ENCODE peak calls at places on chromosomes 6 and 20, in ten cellular contexts. G is tibial artery, W is PC-3, M is ascending aorta, Q is cardiac muscle cell, N is fibroblast of mammary gland, K is A549, J is GM06990, L is AG04449, C is foreskin fibroblast. Z is an unnamed sample.

GRCh38 chr6:56594699-56595098 is 48.0 kb downstream of the DST start:
- DNase-seq in M (no peak), Q (no peak), L (no peak), K (no peak), C (no peak), J (peak), G (no peak), N (no peak), W (no peak), Z (no peak)

GRCh38 chr6:35014786-35015185 is 125.7 kb downstream of the ANKS1A start:
- DNase-seq in G (no peak), Q (peak), W (peak), L (no peak), K (no peak), C (peak), N (peak), J (no peak), M (no peak), Z (peak)

GRCh38 chr6:159633196-159633595 is 59.8 kb downstream of the SOD2 start:
- DNase-seq in Q (peak), W (peak), C (peak), L (no peak), M (no peak), J (no peak), K (peak), G (no peak), N (peak), Z (peak)

GRCh38 chr6:11584264-11584663 is 46.7 kb downstream of the TMEM170B start:
- DNase-seq in J (no peak), G (no peak), N (no peak), L (no peak), W (no peak), C (peak), M (no peak), Q (no peak), K (no peak), Z (peak)

GRCh38 chr20:3706774-3707507 is 5.5 kb downstream of the SIGLEC1 start:
- DNase-seq in M (peak), C (peak), Q (no peak), N (peak), L (no peak), G (peak), K (no peak), J (no peak), W (peak), Z (no peak)

GRCh38 chr20:23255658-23256385 is 94.8 kb upstream of the NXT1 start:
- DNase-seq in L (no peak), J (no peak), G (no peak), W (no peak), C (peak), Q (peak), N (no peak), K (no peak), M (no peak), Z (peak)

GRCh38 chr20:61737346-61737745 is 328.3 kb downstream of the TAF4 start:
- DNase-seq in J (no peak), Q (no peak), C (no peak), W (no peak), K (no peak), M (no peak), G (no peak), N (no peak), L (no peak), Z (no peak)

GRCh38 chr6:149935246-149935645 is 6.6 kb upstream of the ULBP2 start:
- DNase-seq in Q (no peak), M (no peak), G (no peak), N (peak), C (peak), W (peak), L (no peak), K (no peak), J (no peak), Z (no peak)

GRCh38 chr6:56475736-56476457 is 166.8 kb downstream of the DST start:
- DNase-seq in K (no peak), M (no peak), G (no peak), C (peak), W (peak), N (no peak), Q (peak), J (no peak), L (no peak), Z (peak)

GRCh38 chr6:6942826-6943225 is 164.9 kb upstream of the RREB1 start:
- DNase-seq in Q (no peak), C (peak), J (peak), K (no peak), L (no peak), G (peak), N (peak), M (peak), W (no peak), Z (no peak)

GRCh38 chr6:34455831-34456230 is 10.0 kb upstream of the PACSIN1 start:
- DNase-seq in J (no peak), L (no peak), N (no peak), C (no peak), K (no peak), Q (no peak), G (no peak), M (no peak), W (no peak), Z (no peak)

GRCh38 chr6:70997379-70997778 is 40.5 kb upstream of the B3GAT2 start:
- DNase-seq in Q (no peak), M (no peak), J (no peak), L (no peak), W (no peak), C (no peak), G (no peak), K (no peak), N (no peak), Z (no peak)

GRCh38 chr6:25172819-25173218 is 106.4 kb upstream of the CARMIL1 start:
- DNase-seq in G (no peak), L (peak), J (no peak), M (no peak), W (peak), Q (peak), N (peak), K (no peak), C (peak), Z (peak)

GRCh38 chr6:168562576-168563151 is 121.7 kb downstream of the SMOC2 start:
- DNase-seq in G (no peak), M (no peak), N (no peak), L (no peak), J (no peak), Q (no peak), W (no peak), C (no peak), K (no peak), Z (no peak)

GRCh38 chr6:29708432-29709177 is 14.6 kb upstream of the HLA-F start:
- DNase-seq in J (no peak), C (no peak), K (no peak), N (no peak), M (no peak), Q (no peak), W (no peak), G (no peak), L (no peak), Z (no peak)

GRCh38 chr20:38498909-38499308 is 26.3 kb downstream of the RALGAPB start:
- DNase-seq in G (no peak), W (peak), Q (no peak), N (peak), C (peak), J (no peak), M (no peak), L (no peak), K (no peak), Z (no peak)

GRCh38 chr20:57389695-57390603 is 1.2 kb upstream of the RBM38 start:
- DNase-seq in G (peak), K (no peak), J (peak), C (no peak), W (no peak), M (no peak), L (no peak), Q (no peak), N (no peak), Z (peak)

GRCh38 chr6:79307321-79308036 is 73.0 kb upstream of the HMGN3 start:
- DNase-seq in Q (no peak), N (peak), W (peak), L (no peak), M (no peak), J (no peak), C (peak), G (no peak), K (no peak), Z (peak)

GRCh38 chr6:158027590-158028285 is 46.1 kb downstream of the SYNJ2 start:
- DNase-seq in Q (no peak), G (peak), N (peak), W (no peak), C (no peak), M (no peak), L (no peak), K (no peak), J (no peak), Z (no peak)

GRCh38 chr6:74075323-74075722 is 379.3 kb downstream of the CD109 start:
- DNase-seq in Q (peak), K (no peak), L (no peak), M (no peak), J (no peak), W (no peak), N (peak), G (peak), C (peak), Z (peak)

GRCh38 chr6:4611441-4612129 is 164.6 kb upstream of the CDYL start:
- DNase-seq in Q (no peak), L (no peak), G (no peak), J (no peak), W (no peak), N (peak), C (no peak), K (no peak), M (no peak), Z (no peak)

GRCh38 chr6:16656451-16656850 is 104.8 kb downstream of the ATXN1 start:
- DNase-seq in M (no peak), J (no peak), Q (no peak), W (no peak), K (no peak), L (no peak), C (no peak), G (no peak), N (no peak), Z (no peak)

GRCh38 chr20:41308290-41308691 is 9.2 kb downstream of the ZHX3 start:
- DNase-seq in C (peak), Q (peak), L (no peak), M (no peak), G (no peak), K (no peak), W (peak), J (no peak), N (peak), Z (peak)

GRCh38 chr6:141056945-141057635 is 1075.6 kb upstream of the GJE1 start:
- DNase-seq in K (no peak), J (no peak), C (peak), L (no peak), W (no peak), N (no peak), G (no peak), M (no peak), Q (peak), Z (peak)

GRCh38 chr6:88619951-88620350 is 343.5 kb downstream of the RNGTT start:
- DNase-seq in J (no peak), G (no peak), M (no peak), L (no peak), Q (no peak), K (no peak), W (no peak), N (no peak), C (no peak), Z (no peak)

GRCh38 chr6:151763938-151764680 is 43.4 kb upstream of the ESR1 start:
- DNase-seq in Q (peak), W (peak), G (peak), M (peak), K (peak), N (peak), L (no peak), J (peak), C (peak), Z (peak)

GRCh38 chr6:146913842-146914562 is 290.2 kb upstream of the STXBP5 start:
- DNase-seq in W (peak), C (peak), M (peak), L (peak), Q (peak), N (peak), J (no peak), G (peak), K (peak), Z (peak)

GRCh38 chr6:151186276-151186675 is 53.5 kb upstream of the AKAP12 start:
- DNase-seq in L (no peak), J (no peak), Q (no peak), K (no peak), C (no peak), N (no peak), G (no peak), W (no peak), M (no peak), Z (no peak)

GRCh38 chr6:10595731-10596664 is 74.8 kb downstream of the GCNT2 start:
- DNase-seq in C (no peak), L (no peak), Q (no peak), G (no peak), N (no peak), K (no peak), J (no peak), W (peak), M (no peak), Z (no peak)

GRCh38 chr20:45138451-45139300 is 14.4 kb upstream of the WFDC12 start:
- DNase-seq in L (no peak), Q (peak), N (peak), C (peak), W (peak), J (peak), G (no peak), M (no peak), K (peak), Z (peak)

GRCh38 chr20:11118802-11119380 is 445.1 kb upstream of the JAG1 start:
- DNase-seq in L (no peak), Q (no peak), M (no peak), J (no peak), K (no peak), W (peak), N (peak), C (no peak), G (no peak), Z (no peak)

GRCh38 chr6:132131777-132132176 is 180.6 kb upstream of the CCN2 start:
- DNase-seq in J (no peak), W (peak), C (peak), N (peak), Q (peak), L (peak), M (peak), K (peak), G (peak), Z (peak)

GRCh38 chr6:15793288-15793687 is 130.5 kb upstream of the DTNBP1 start:
- DNase-seq in N (peak), K (no peak), Q (peak), L (peak), J (no peak), G (no peak), C (peak), W (peak), M (no peak), Z (peak)

GRCh38 chr6:142845624-142846458 is 99.1 kb downstream of the HIVEP2 start:
- DNase-seq in N (peak), G (peak), J (peak), L (no peak), C (peak), W (peak), M (peak), Q (peak), K (no peak), Z (peak)

DNA sequence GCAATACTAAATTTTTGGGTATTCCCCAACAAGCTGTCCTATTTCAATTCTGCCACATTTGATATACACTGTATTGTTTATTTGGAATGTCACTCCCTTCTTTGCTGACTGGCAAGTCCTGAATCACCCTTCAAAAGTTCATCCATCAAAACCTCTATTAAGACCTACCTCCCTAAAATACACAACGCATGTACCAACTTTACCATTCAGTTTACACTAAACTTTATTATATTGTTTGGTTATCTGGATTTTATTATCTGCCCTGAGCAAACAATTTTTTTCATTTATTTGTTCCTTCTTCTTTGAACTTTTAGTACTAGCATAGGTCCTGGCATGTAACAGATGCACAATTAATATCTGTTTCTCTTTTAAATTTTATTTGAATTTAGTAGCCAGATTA is 958.2 kb upstream of the ADGRB3 start:
- DNase-seq in W (peak), J (no peak), L (no peak), M (no peak), Q (no peak), C (no peak), G (no peak), K (no peak), N (no peak), Z (no peak)
- H3K4me3 ChIP-seq in W (no peak), J (no peak), L (no peak), M (no peak), Q (no peak), C (no peak), G (no peak), K (no peak), N (no peak), Z (no peak)

DNA sequence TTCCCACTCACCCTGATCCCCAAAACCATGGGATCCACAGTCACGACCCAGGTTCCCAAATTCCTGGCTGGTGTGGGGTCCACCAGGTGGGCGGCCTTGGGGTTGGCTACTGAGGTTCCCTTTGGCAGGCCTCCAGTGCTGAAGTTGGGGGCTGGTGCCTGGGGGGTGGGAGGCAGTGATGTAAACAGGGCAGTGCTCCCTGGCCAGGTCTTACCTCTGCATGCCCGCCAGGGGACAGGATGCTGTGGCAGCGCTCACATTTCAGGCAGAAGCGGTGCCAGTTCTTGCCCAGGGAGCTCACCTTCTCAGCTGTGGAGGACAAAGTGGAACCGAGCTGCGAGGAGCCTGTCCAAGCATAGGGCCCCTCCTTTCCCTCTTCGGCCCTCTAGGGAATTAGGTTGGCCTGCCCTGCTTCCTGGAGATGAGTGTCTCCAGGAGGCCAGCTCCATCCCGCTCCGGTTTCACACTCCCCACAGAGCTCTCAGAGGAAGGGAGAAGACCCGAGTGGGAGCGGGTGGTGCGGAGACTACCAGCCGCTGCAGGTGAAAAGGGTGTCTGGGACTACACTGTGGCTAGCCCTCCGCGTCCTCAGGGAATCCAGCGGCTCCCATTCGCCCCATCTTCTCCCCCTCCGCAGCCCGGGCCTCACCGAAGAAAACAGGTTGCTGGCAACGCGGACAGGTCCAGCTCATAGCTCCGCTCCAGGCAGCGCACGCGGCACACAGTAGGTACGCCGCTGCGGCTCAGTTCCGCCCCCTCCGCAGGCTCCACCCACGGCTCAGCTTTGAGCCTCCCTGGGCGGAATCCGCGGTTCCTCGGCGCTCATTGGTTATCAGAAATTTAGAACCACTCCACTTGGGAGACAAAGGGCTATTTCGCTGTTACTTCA is at the start of gene CRIP3:
- DNase-seq in Q (peak), M (no peak), J (peak), N (peak), G (no peak), C (peak), W (peak), L (no peak), K (peak), Z (peak)
- TF ChIP-seq CTCF in Q (peak), M (no peak), J (peak), N (peak), G (no peak), C (no peak), W (peak), L (peak), K (peak), Z (peak)

GRCh38 chr6:166957805-166958076 is 1.4 kb upstream of the RNASET2 start:
- DNase-seq in C (no peak), W (no peak), J (no peak), Q (no peak), G (no peak), K (no peak), L (no peak), N (no peak), M (no peak), Z (no peak)

GRCh38 chr6:166958926-166959861 is 2.8 kb upstream of the RNASET2 start:
- DNase-seq in K (no peak), G (no peak), C (no peak), L (no peak), W (no peak), J (peak), N (peak), Q (peak), M (no peak), Z (no peak)

GRCh38 chr6:166957087-166957804 is 896 bp upstream of the RNASET2 start:
- DNase-seq in N (no peak), C (peak), K (no peak), W (no peak), G (peak), L (no peak), J (peak), Q (peak), M (no peak), Z (peak)

GRCh38 chr6:166960609-166960978 is 4.2 kb upstream of the RNASET2 start:
- DNase-seq in C (no peak), M (no peak), W (no peak), G (no peak), L (no peak), Q (no peak), J (no peak), N (no peak), K (no peak), Z (no peak)

DNA sequence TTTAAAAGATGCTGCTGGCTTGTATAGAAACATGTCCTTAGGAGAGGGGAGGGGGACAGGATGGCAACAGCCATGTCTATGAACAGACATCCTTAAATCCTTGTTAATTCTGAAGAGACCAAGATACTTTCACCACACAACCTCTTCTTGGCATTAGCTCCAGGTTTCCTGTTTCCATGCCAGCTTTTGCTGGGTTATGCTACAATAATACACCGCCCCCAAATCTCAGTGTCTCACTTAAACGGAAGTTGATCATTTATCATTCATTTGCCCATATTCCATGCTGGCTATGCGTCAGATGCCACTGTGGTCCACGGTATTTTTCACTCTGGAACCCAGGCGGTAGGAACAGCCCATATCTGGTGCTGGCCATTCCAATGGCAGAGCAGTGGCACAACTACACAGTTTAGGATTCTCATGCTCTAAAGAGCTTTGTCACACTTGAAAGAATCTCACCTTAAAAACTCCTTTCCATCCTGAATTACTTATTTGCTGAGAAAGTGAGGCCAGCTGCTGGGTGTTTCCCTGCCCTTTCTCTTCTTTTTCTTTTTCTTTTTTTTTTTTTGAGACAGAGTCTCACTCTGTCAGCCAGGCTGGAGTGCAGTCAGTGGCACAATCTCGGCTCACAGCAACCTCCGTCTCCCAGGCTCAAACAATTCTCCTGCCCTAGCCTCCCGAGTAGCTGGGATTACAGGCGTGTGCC is 3.7 kb upstream of the RNASET2 start:
- DNase-seq in M (no peak), K (no peak), G (no peak), C (no peak), Q (no peak), J (no peak), N (no peak), L (no peak), W (no peak), Z (no peak)
- H3K4me3 ChIP-seq in M (no peak), K (no peak), G (no peak), C (no peak), Q (no peak), J (no peak), N (no peak), L (no peak), W (no peak), Z (no peak)

GRCh38 chr6:32839356-32839755 is 817 bp upstream of the TAP2 start:
- DNase-seq in M (no peak), G (no peak), Q (no peak), W (no peak), N (no peak), K (no peak), C (no peak), J (no peak), L (no peak), Z (no peak)

GRCh38 chr6:32837651-32838113 is 857 bp downstream of the TAP2 start:
- DNase-seq in G (no peak), C (peak), K (no peak), J (no peak), W (peak), L (no peak), M (no peak), N (peak), Q (peak), Z (no peak)

GRCh38 chr6:32836873-32837272 is 1.7 kb downstream of the TAP2 start:
- DNase-seq in Q (no peak), M (no peak), J (no peak), C (no peak), L (no peak), G (no peak), W (no peak), N (no peak), K (no peak), Z (no peak)

GRCh38 chr6:32840604-32841246 is 2.2 kb upstream of the TAP2 start:
- DNase-seq in L (no peak), N (no peak), C (no peak), M (no peak), Q (no peak), G (no peak), J (peak), W (no peak), K (no peak), Z (no peak)

GRCh38 chr6:32838114-32838958 is at the start of gene TAP2:
- DNase-seq in M (peak), J (peak), L (peak), C (peak), N (peak), Q (peak), K (peak), G (peak), W (peak), Z (peak)
- TF ChIP-seq CTCF in M (peak), J (peak), L (peak), C (peak), N (peak), Q (peak), K (peak), G (peak), W (peak), Z (peak)